ENCODE peak calls at places on chromosomes 3 and 15, in four cellular contexts. X is GM23338, O is neural progenitor cell, E is HCT116. P is an unnamed sample.

GRCh38 chr3:97131476-97131875 is 317.1 kb downstream of the EPHA6 start:
- DNase-seq in O (no peak), X (no peak), E (no peak), P (no peak)

GRCh38 chr15:80309769-80310384 is 57.9 kb upstream of the CTXND1 start:
- DNase-seq in X (peak), E (peak), O (peak), P (peak)

GRCh38 chr15:88543065-88543776 is 3.3 kb downstream of the DET1 start:
- DNase-seq in O (no peak), X (no peak), E (no peak), P (no peak)

GRCh38 chr3:49005298-49005680 is 1.9 kb upstream of the WDR6 start:
- DNase-seq in X (no peak), E (no peak), O (no peak), P (no peak)

GRCh38 chr15:85858586-85859375 is 64.1 kb upstream of the KLHL25 start:
- DNase-seq in O (peak), E (peak), X (peak), P (peak)

GRCh38 chr15:76150971-76151598 is 91.3 kb downstream of the TMEM266 start:
- DNase-seq in X (peak), E (peak), O (peak), P (peak)

GRCh38 chr15:65991721-65992472 is 122.6 kb downstream of the RAB11A start:
- DNase-seq in O (no peak), E (no peak), X (no peak), P (no peak)

GRCh38 chr3:21835266-21835665 is 84.3 kb upstream of the ZNF385D start:
- DNase-seq in O (no peak), E (no peak), X (no peak), P (no peak)

GRCh38 chr3:150376001-150376848 is 31.9 kb upstream of the TSC22D2 start:
- DNase-seq in X (no peak), E (no peak), O (no peak), P (no peak)

GRCh38 chr15:31148622-31149505 is 47.3 kb upstream of the TRPM1 start:
- DNase-seq in O (no peak), X (peak), E (no peak), P (no peak)

GRCh38 chr15:49242820-49243219 is 72.8 kb downstream of the GALK2 start:
- DNase-seq in O (no peak), X (peak), E (no peak), P (no peak)

GRCh38 chr3:42117175-42118008 is 26.2 kb downstream of the TRAK1 start:
- DNase-seq in E (peak), X (peak), O (peak), P (peak)

GRCh38 chr3:31581660-31582059 is 48.9 kb downstream of the STT3B start:
- DNase-seq in E (no peak), X (no peak), O (no peak), P (no peak)

GRCh38 chr3:11549580-11550140 is 94.1 kb downstream of the VGLL4 start:
- DNase-seq in X (no peak), O (no peak), E (no peak), P (no peak)

DNA sequence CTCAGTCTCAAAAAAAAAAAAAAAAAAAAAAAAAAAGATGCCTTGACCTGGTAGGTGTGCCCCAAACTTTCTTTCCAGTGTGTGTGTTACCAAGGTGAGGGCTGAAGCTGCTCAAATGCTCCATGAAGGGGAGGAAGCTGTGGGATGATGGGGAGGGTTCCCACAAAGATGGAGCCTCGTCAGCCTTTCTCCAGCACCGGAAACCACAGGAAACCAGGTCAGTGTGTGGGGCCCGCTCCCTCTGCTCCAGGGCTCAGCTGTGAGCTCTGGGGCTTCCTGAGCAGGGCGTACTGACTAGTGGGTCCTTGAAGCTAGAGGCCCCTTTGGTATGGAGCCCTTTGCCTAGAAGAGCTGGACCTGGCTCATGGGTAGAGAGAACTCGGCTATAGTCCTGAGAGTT is 681 bp upstream of the IL17RE start:
- DNase-seq in X (no peak), E (no peak), O (no peak), P (no peak)
- TF ChIP-seq EZH2phosphoT487 in X (no peak), E (no peak), O (no peak), P (no peak)

DNA sequence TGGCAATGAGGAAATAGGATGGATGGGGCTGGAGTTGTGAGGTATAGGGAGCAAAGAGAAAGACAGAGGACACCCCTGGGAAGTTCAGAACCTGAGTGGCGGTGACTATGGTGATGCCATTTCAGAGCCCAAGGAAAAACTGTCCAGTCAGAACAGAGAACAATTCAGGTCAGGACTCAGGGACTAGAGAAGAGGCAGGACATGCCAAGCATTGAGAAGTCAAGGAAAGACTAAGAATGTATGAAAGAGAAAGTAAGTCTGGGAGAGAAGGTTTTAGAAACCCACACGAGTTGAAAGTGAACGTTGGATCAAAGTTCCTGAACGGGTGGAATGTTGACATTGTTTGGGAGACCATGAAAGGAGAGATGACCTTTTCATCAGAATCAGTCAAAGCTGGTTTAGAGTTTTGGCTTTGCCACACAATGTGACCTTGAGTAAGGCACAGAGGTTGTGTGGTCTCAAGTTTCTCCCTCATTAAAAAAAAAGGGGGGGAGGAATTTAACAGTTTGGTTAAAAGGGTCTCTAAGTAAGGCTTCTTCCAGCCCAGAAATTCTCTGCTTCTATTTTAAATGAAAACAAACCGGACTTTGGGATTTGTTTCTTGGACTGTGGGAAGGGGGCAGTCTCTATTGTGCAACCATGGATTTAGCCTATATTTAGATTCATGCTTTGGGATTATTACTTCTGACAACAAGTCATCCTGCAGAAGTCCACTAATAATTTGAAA is 315.8 kb upstream of the TBL1XR1 start:
- DNase-seq in E (no peak), X (no peak), O (no peak), P (no peak)
- H3K4me3 ChIP-seq in E (no peak), X (no peak), O (no peak), P (no peak)

DNA sequence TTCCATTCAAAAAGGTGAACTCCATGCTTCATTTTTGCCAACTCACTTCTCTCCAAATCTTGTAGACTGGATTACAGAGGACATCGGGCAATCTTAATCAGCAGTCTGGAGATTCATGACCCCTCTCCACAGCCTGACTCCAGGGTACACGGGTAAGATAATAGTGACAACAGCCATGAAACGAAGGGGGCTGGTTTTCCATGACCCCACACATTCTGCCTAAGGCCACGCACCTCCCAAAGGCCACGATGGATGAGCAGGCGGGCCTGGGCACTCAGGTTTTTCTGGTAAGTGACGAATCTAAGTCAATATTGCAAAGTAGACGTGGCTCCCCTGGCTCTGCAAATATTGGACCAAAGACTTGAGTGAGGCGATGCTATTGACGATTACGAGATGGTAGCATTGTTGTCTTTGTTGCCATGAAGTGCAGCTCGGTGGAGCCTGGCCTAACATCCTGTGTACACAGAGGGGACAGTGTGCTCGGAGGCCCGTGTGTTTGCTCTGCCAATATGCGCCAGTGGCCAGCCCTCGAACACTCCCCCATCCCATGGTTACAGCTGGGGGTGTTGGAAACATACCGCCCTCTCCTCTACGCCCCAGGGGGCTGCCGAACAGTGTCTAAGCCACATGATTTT is 119.1 kb downstream of the OPA1 start:
- DNase-seq in E (no peak), O (no peak), X (no peak), P (no peak)
- TF ChIP-seq CTCF in E (no peak), O (no peak), X (no peak), P (no peak)

DNA sequence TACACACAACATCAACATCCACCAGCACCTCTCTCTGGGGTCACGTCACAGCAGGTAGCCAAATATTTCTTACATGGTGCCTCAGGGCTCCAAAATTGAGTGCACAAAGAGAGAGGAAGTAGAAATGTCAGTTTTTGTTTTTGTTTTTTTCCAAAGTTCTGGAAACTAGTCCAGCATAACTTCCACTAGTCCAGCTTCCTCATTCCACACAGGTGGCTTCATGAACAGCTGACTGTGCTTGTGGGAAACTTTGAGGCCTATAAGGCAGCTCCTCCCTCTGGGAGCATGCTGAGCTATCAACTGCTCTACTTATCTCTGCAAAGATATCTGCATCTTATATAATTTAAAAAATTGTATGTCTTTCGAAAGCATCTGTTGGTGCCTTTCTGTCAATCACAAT is 325.2 kb upstream of the AGTR1 start:
- DNase-seq in X (no peak), E (no peak), O (no peak), P (no peak)
- TF ChIP-seq EZH2phosphoT487 in X (no peak), E (no peak), O (no peak), P (no peak)

GRCh38 chr15:74790080-74790916 is 8.4 kb downstream of the CSK start:
- DNase-seq in X (no peak), E (no peak), O (no peak), P (peak)
- H3K4me3 ChIP-seq in X (no peak), E (no peak), O (no peak), P (peak)

DNA sequence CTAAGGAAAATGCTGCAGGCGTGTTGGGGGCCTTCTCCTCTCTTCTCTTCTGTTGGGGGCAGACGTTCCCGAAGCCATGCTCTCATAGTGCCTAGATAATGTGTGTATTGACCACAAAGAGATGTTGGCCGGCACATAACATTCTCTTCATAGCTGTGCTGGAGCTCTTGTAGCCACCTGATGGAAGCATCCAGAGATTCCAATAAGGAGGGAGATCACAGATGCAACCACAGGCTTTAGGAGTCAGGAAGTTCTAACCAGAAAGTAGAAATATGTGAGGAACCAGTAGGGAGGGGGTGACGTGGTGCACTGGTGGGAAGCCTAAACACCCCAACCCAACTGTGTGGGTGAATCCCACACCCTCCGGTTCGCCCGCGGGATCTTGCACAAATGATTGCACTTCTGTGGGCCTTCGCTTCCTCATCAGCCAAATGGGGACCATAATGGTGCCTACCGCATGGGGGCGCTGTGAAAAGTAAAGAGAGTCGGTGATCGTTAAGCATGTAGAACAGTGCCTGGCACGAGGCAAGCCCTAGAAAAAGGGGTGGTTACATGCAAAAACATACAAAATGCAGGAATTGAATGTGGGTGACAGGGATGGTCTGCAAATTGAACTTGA is 87.8 kb downstream of the TOP2B start:
- DNase-seq in X (peak), E (no peak), O (no peak), P (no peak)
- TF ChIP-seq CTCF in X (peak), E (no peak), O (peak), P (peak)

P was measured in OCI-LY7.